ENCODE peak calls at places on chromosome 11, in five cellular contexts. T, O, H, U and Z are unnamed samples.

GRCh38 chr11:17313349-17314231 is 37.1 kb downstream of the NUCB2 start:
- DNase-seq in T (no peak), O (no peak), H (no peak), U (no peak), Z (no peak)

GRCh38 chr11:46277313-46277622 is 194 bp upstream of the CREB3L1 start:
- DNase-seq in T (no peak), O (peak; percentile 71), H (peak; percentile 80), U (peak; percentile 47), Z (no peak)

GRCh38 chr11:32935462-32936029 is 42.9 kb downstream of the QSER1 start:
- DNase-seq in T (no peak), O (no peak), H (no peak), U (no peak), Z (no peak)

GRCh38 chr11:57775474-57775873 is 13.9 kb downstream of the CTNND1 start:
- DNase-seq in T (no peak), O (peak; percentile 55), H (no peak), U (no peak), Z (no peak)

GRCh38 chr11:68998390-68998911 is 14.6 kb downstream of the MRGPRF start:
- DNase-seq in T (peak; percentile 24), O (peak; percentile 54), H (no peak), U (no peak), Z (no peak)

GRCh38 chr11:123645576-123645975 is 8.8 kb downstream of the SCN3B start:
- DNase-seq in T (no peak), O (no peak), H (no peak), U (no peak), Z (no peak)

GRCh38 chr11:19552100-19552499 is 160.5 kb upstream of the NAV2 start:
- DNase-seq in T (no peak), O (no peak), H (no peak), U (no peak), Z (no peak)

GRCh38 chr11:64266339-64266738 is 15.0 kb downstream of the PLCB3 start:
- DNase-seq in T (no peak), O (no peak), H (no peak), U (no peak), Z (no peak)

GRCh38 chr11:65502852-65503603 is 4.2 kb downstream of the MALAT1 start:
- DNase-seq in T (no peak), O (peak; percentile 80), H (no peak), U (no peak), Z (no peak)

GRCh38 chr11:13152264-13152663 is 125.3 kb upstream of the BMAL1 start:
- DNase-seq in T (no peak), O (no peak), H (no peak), U (no peak), Z (no peak)

GRCh38 chr11:8784936-8785335 is 102.3 kb downstream of the RPL27A start:
- DNase-seq in T (no peak), O (no peak), H (no peak), U (no peak), Z (no peak)

GRCh38 chr11:83801799-83802198 is 515.6 kb upstream of the CCDC90B start:
- DNase-seq in T (no peak), O (no peak), H (no peak), U (no peak), Z (no peak)

GRCh38 chr11:35608502-35608901 is 9.8 kb upstream of the FJX1 start:
- DNase-seq in T (no peak), O (no peak), H (no peak), U (no peak), Z (no peak)

GRCh38 chr11:32316846-32317525 is 118.4 kb downstream of the WT1 start:
- DNase-seq in T (no peak), O (peak; percentile 43), H (no peak), U (no peak), Z (no peak)

GRCh38 chr11:18392434-18393321 is 1.7 kb upstream of the LDHA start:
- DNase-seq in T (no peak), O (no peak), H (no peak), U (no peak), Z (no peak)

GRCh38 chr11:2447951-2448650 is 3.3 kb downstream of the KCNQ1 start:
- DNase-seq in T (no peak), O (no peak), H (peak; percentile 6), U (no peak), Z (no peak)

GRCh38 chr11:69497221-69497787 is 15.8 kb downstream of the LINC01488 start:
- DNase-seq in T (no peak), O (peak; percentile 98), H (peak; percentile 87), U (peak; percentile 88), Z (peak; percentile 86)